ENCODE peak calls at places on chromosome 15, in nine cellular contexts. One of them, this sample, is unnamed.

GRCh38 chr15:63035253-63035652 is 7.3 kb upstream of the TPM1 start:
- DNase-seq in psoas muscle: peak
- DNase-seq in right cardiac atrium: no peak
- DNase-seq in EH: no peak
- DNase-seq in posterior vena cava: no peak
- DNase-seq in AG08396: no peak
- DNase-seq in hepatocyte: no peak
- DNase-seq in T-helper 2 cell: no peak
- DNase-seq in kidney: no peak
- DNase-seq in this sample: no peak

GRCh38 chr15:93044301-93045190 is 44.5 kb downstream of the RGMA start:
- DNase-seq in right cardiac atrium: no peak
- DNase-seq in posterior vena cava: no peak
- DNase-seq in kidney: peak
- DNase-seq in AG08396: no peak
- DNase-seq in EH: no peak
- DNase-seq in psoas muscle: peak
- DNase-seq in T-helper 2 cell: no peak
- DNase-seq in hepatocyte: no peak
- DNase-seq in this sample: no peak

GRCh38 chr15:28998511-28998910 is 112.7 kb downstream of the APBA2 start:
- DNase-seq in posterior vena cava: peak
- DNase-seq in EH: no peak
- DNase-seq in T-helper 2 cell: no peak
- DNase-seq in hepatocyte: no peak
- DNase-seq in AG08396: no peak
- DNase-seq in right cardiac atrium: no peak
- DNase-seq in kidney: no peak
- DNase-seq in psoas muscle: no peak
- DNase-seq in this sample: no peak

GRCh38 chr15:99606646-99607045 is 40.9 kb downstream of the MEF2A start:
- DNase-seq in EH: no peak
- DNase-seq in AG08396: no peak
- DNase-seq in posterior vena cava: no peak
- DNase-seq in kidney: no peak
- DNase-seq in psoas muscle: no peak
- DNase-seq in hepatocyte: no peak
- DNase-seq in T-helper 2 cell: no peak
- DNase-seq in right cardiac atrium: no peak
- DNase-seq in this sample: no peak

GRCh38 chr15:93165737-93166136 is 76.7 kb upstream of the RGMA start:
- DNase-seq in AG08396: no peak
- DNase-seq in hepatocyte: no peak
- DNase-seq in T-helper 2 cell: no peak
- DNase-seq in posterior vena cava: no peak
- DNase-seq in EH: no peak
- DNase-seq in psoas muscle: no peak
- DNase-seq in right cardiac atrium: no peak
- DNase-seq in kidney: no peak
- DNase-seq in this sample: no peak

GRCh38 chr15:78766041-78766440 is 45.2 kb downstream of the ADAMTS7 start:
- DNase-seq in posterior vena cava: peak
- DNase-seq in EH: no peak
- DNase-seq in kidney: peak
- DNase-seq in psoas muscle: peak
- DNase-seq in hepatocyte: no peak
- DNase-seq in AG08396: no peak
- DNase-seq in T-helper 2 cell: no peak
- DNase-seq in right cardiac atrium: peak
- DNase-seq in this sample: no peak

GRCh38 chr15:78061963-78062427 is 15.5 kb downstream of the TBC1D2B start:
- DNase-seq in posterior vena cava: no peak
- DNase-seq in right cardiac atrium: peak
- DNase-seq in hepatocyte: peak
- DNase-seq in AG08396: no peak
- DNase-seq in kidney: peak
- DNase-seq in T-helper 2 cell: no peak
- DNase-seq in EH: peak
- DNase-seq in psoas muscle: no peak
- DNase-seq in this sample: no peak

GRCh38 chr15:64019764-64020163 is 26.5 kb downstream of the DAPK2 start:
- DNase-seq in kidney: no peak
- DNase-seq in AG08396: no peak
- DNase-seq in hepatocyte: peak
- DNase-seq in posterior vena cava: no peak
- DNase-seq in EH: no peak
- DNase-seq in T-helper 2 cell: no peak
- DNase-seq in psoas muscle: peak
- DNase-seq in right cardiac atrium: peak
- DNase-seq in this sample: peak

GRCh38 chr15:66751579-66751978 is 49.5 kb downstream of the SMAD6 start:
- DNase-seq in AG08396: no peak
- DNase-seq in T-helper 2 cell: no peak
- DNase-seq in psoas muscle: no peak
- DNase-seq in hepatocyte: no peak
- DNase-seq in posterior vena cava: no peak
- DNase-seq in right cardiac atrium: no peak
- DNase-seq in EH: peak
- DNase-seq in kidney: peak
- DNase-seq in this sample: peak

GRCh38 chr15:84736375-84736774 is 12.0 kb upstream of the ZNF592 start:
- DNase-seq in kidney: no peak
- DNase-seq in posterior vena cava: no peak
- DNase-seq in right cardiac atrium: no peak
- DNase-seq in T-helper 2 cell: peak
- DNase-seq in AG08396: no peak
- DNase-seq in EH: no peak
- DNase-seq in psoas muscle: no peak
- DNase-seq in hepatocyte: no peak
- DNase-seq in this sample: no peak

GRCh38 chr15:101020945-101021344 is 101.8 kb downstream of the LRRK1 start:
- DNase-seq in psoas muscle: no peak
- DNase-seq in kidney: no peak
- DNase-seq in T-helper 2 cell: no peak
- DNase-seq in posterior vena cava: peak
- DNase-seq in hepatocyte: no peak
- DNase-seq in right cardiac atrium: no peak
- DNase-seq in EH: no peak
- DNase-seq in AG08396: no peak
- DNase-seq in this sample: no peak

GRCh38 chr15:26889298-26889898 is 22.5 kb downstream of the GABRA5 start:
- DNase-seq in T-helper 2 cell: no peak
- DNase-seq in kidney: no peak
- DNase-seq in EH: peak
- DNase-seq in right cardiac atrium: no peak
- DNase-seq in posterior vena cava: no peak
- DNase-seq in psoas muscle: no peak
- DNase-seq in AG08396: peak
- DNase-seq in hepatocyte: peak
- DNase-seq in this sample: no peak

GRCh38 chr15:31236184-31237041 is 90.2 kb upstream of the KLF13 start:
- DNase-seq in EH: peak
- DNase-seq in psoas muscle: peak
- DNase-seq in hepatocyte: peak
- DNase-seq in posterior vena cava: peak
- DNase-seq in right cardiac atrium: peak
- DNase-seq in kidney: peak
- DNase-seq in AG08396: peak
- DNase-seq in T-helper 2 cell: no peak
- DNase-seq in this sample: no peak